ENCODE peak calls at places on chromosome 4, in ten cellular contexts. V is natural killer cell; D is AG09309; J is tibial artery; T is CD8-positive, alpha-beta T cell; O is AG09319; X is left ventricle myocardium inferior; E is ascending aorta; Q is CD14-positive monocyte; F is MM.1S. K is an unnamed sample.

GRCh38 chr4:7007142-7007907 is 35.8 kb upstream of the TADA2B start:
- DNase-seq in V (no peak), D (no peak), J (peak; percentile 61), T (no peak), O (no peak), X (no peak), E (no peak), Q (no peak), F (no peak), K (no peak)

GRCh38 chr4:168840988-168841681 is 168.9 kb downstream of the CBR4 start:
- DNase-seq in V (no peak), D (no peak), J (no peak), T (no peak), O (no peak), X (peak; percentile 62), E (no peak), Q (no peak), F (no peak), K (no peak)

GRCh38 chr4:151012836-151013235 is 2.2 kb downstream of the LRBA start:
- DNase-seq in V (no peak), D (no peak), J (no peak), T (no peak), O (no peak), X (no peak), E (no peak), Q (no peak), F (no peak), K (no peak)

GRCh38 chr4:153931804-153932203 is 142.9 kb upstream of the SFRP2 start:
- DNase-seq in V (no peak), D (peak; percentile 33), J (no peak), T (no peak), O (peak; percentile 5), X (no peak), E (no peak), Q (no peak), F (no peak), K (no peak)

GRCh38 chr4:108377021-108377420 is 208.3 kb upstream of the LEF1 start:
- DNase-seq in V (no peak), D (no peak), J (no peak), T (no peak), O (no peak), X (no peak), E (no peak), Q (no peak), F (no peak), K (no peak)

GRCh38 chr4:166435449-166435848 is 562.4 kb downstream of the TLL1 start:
- DNase-seq in V (no peak), D (peak; percentile 48), J (no peak), T (no peak), O (no peak), X (no peak), E (no peak), Q (no peak), F (no peak), K (no peak)

GRCh38 chr4:159446266-159446976 is 343.5 kb downstream of the RAPGEF2 start:
- DNase-seq in V (no peak), D (peak; percentile 38), J (peak; percentile 63), T (no peak), O (peak; percentile 36), X (no peak), E (no peak), Q (no peak), F (peak; percentile 64), K (no peak)

GRCh38 chr4:39061450-39061849 is 582 bp upstream of the KLHL5 start:
- DNase-seq in V (no peak), D (no peak), J (no peak), T (no peak), O (no peak), X (no peak), E (no peak), Q (no peak), F (no peak), K (no peak)

GRCh38 chr4:58658701-58659100 is 1548.5 kb upstream of the IGFBP7 start:
- DNase-seq in V (no peak), D (no peak), J (no peak), T (no peak), O (no peak), X (no peak), E (no peak), Q (no peak), F (no peak), K (no peak)

GRCh38 chr4:22850055-22850454 is 157.3 kb downstream of the GBA3 start:
- DNase-seq in V (no peak), D (no peak), J (no peak), T (no peak), O (no peak), X (no peak), E (no peak), Q (no peak), F (no peak), K (no peak)

GRCh38 chr4:121277194-121278105 is 103.4 kb downstream of the QRFPR start:
- DNase-seq in V (no peak), D (no peak), J (no peak), T (no peak), O (no peak), X (no peak), E (no peak), Q (no peak), F (peak; percentile 46), K (no peak)
- TF ChIP-seq CTCF in V (no peak), D (peak; percentile 14), J (no peak), T (no peak), O (peak; percentile 3), X (peak; percentile 40), E (no peak), Q (peak; percentile 24), F (peak; percentile 48), K (no peak)

GRCh38 chr4:155738548-155738947 is 20.3 kb upstream of the GUCY1B1 start:
- DNase-seq in V (no peak), D (peak; percentile 51), J (no peak), T (no peak), O (no peak), X (no peak), E (no peak), Q (no peak), F (no peak), K (no peak)

GRCh38 chr4:155748039-155748438 is 10.8 kb upstream of the GUCY1B1 start:
- DNase-seq in V (no peak), D (no peak), J (no peak), T (no peak), O (no peak), X (no peak), E (no peak), Q (no peak), F (no peak), K (no peak)

GRCh38 chr4:155745984-155746383 is 12.8 kb upstream of the GUCY1B1 start:
- DNase-seq in V (no peak), D (peak; percentile 39), J (no peak), T (no peak), O (no peak), X (no peak), E (no peak), Q (no peak), F (no peak), K (no peak)

GRCh38 chr4:155741546-155741945 is 17.3 kb upstream of the GUCY1B1 start:
- DNase-seq in V (no peak), D (no peak), J (no peak), T (no peak), O (no peak), X (no peak), E (no peak), Q (no peak), F (no peak), K (no peak)

DNA sequence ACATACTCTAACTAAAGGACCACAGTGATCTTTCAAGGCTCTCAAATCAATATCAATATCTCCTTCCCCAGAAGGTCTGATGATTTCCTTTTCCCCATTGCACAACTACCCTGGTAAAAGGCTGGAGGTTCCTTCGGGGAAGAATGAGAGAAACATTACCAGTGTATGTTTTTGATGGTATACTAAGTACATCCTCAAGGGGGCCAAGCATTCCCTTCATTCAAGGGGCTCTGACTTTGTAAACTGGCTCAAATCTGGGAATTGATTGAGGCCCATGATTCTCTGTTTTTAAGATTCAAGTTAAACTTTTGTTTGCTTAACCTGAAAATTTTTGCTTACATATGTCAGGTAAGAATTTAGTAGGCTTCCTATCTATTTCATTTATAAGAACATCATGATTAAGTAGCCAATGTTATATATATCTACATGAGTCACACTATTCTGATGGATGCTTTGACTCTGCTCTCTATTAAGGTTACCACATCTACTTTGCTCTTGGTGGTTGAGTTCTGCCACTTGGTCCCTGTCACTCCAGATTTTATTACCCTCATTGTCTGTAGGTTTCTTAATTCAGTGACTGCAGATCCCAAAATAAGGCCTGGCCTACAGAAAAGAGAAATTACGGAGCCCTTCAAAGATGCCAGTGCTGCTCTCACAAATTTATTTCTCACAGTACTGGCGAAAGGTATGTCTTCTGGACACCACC is 16.4 kb upstream of the GUCY1B1 start:
- DNase-seq in V (no peak), D (no peak), J (no peak), T (no peak), O (no peak), X (no peak), E (no peak), Q (no peak), F (no peak), K (no peak)
- TF ChIP-seq CTCF in V (no peak), D (no peak), J (no peak), T (no peak), O (no peak), X (no peak), E (no peak), Q (no peak), F (no peak), K (no peak)

DNA sequence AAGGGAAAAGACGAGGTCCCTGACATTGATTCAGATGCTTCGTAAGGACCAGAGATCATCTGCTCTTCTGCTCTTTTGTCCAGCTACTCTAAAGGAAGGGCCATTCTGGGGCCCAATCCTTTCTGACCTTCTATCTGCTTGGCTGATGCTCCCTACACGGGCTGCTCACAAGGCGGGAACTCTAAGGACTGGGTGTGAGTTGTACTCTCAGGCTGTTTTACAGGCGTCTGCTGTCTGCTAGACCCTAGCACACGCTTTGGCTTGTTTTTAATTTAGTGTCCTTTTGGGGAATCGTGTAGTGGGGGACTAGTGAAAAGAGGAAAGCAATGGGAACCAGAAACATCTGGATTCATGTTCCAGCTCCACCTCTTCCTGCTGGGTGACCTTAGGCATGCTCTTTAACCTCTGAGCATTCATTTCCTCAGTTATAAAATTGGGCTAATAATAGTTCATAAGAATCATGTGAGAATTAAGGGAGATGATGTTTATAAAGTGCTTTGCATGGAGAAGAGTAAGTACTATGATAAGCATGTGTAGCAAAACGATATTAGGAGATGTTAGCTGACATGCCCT is 53.1 kb downstream of the CASP3 start:
- DNase-seq in V (no peak), D (no peak), J (no peak), T (no peak), O (no peak), X (no peak), E (no peak), Q (no peak), F (no peak), K (no peak)
- TF ChIP-seq CTCF in V (no peak), D (no peak), J (no peak), T (no peak), O (no peak), X (no peak), E (no peak), Q (no peak), F (no peak), K (no peak)

GRCh38 chr4:36386691-36387090 is 105.3 kb downstream of the DTHD1 start:
- DNase-seq in V (no peak), D (no peak), J (no peak), T (no peak), O (no peak), X (no peak), E (no peak), Q (no peak), F (no peak), K (no peak)
- TF ChIP-seq CTCF in V (no peak), D (no peak), J (no peak), T (no peak), O (no peak), X (no peak), E (no peak), Q (no peak), F (no peak), K (no peak)

K was measured in omental fat pad.